ENCODE peak calls at places on chromosomes 3 and 15, in four cellular contexts. J, E, R and N are unnamed samples.

GRCh38 chr3:90016492-90017065 is 909.2 kb downstream of the EPHA3 start:
- DNase-seq in J (no peak), E (no peak), R (no peak), N (no peak)

GRCh38 chr3:57918123-57918837 is 89.9 kb upstream of the FLNB start:
- DNase-seq in J (no peak), E (peak), R (no peak), N (peak)

GRCh38 chr3:175580318-175580717 is 721.2 kb downstream of the NAALADL2 start:
- DNase-seq in J (no peak), E (no peak), R (no peak), N (no peak)

GRCh38 chr15:84889313-84889990 is 5.0 kb downstream of the SLC28A1 start:
- DNase-seq in J (peak), E (no peak), R (no peak), N (no peak)

GRCh38 chr3:188529228-188529627 is 375.3 kb downstream of the LPP start:
- DNase-seq in J (no peak), E (peak), R (no peak), N (peak)

GRCh38 chr15:41281236-41281635 is 50.2 kb downstream of the CHP1 start:
- DNase-seq in J (no peak), E (peak), R (no peak), N (peak)

GRCh38 chr3:188510366-188510765 is 356.4 kb downstream of the LPP start:
- DNase-seq in J (no peak), E (peak), R (no peak), N (peak)

GRCh38 chr3:53478166-53478830 is 16.1 kb upstream of the CACNA1D start:
- DNase-seq in J (no peak), E (no peak), R (no peak), N (no peak)

GRCh38 chr3:156150434-156151066 is 30.2 kb downstream of the KCNAB1 start:
- DNase-seq in J (peak), E (peak), R (no peak), N (peak)

GRCh38 chr3:17039579-17039978 is 154.8 kb downstream of the PLCL2 start:
- DNase-seq in J (no peak), E (peak), R (no peak), N (peak)

GRCh38 chr3:5400959-5401358 is 213.5 kb downstream of the EDEM1 start:
- DNase-seq in J (no peak), E (no peak), R (no peak), N (no peak)

GRCh38 chr3:124202754-124203153 is 210.8 kb upstream of the ROPN1 start:
- DNase-seq in J (no peak), E (no peak), R (no peak), N (no peak)

GRCh38 chr3:9627901-9628633 is 21.2 kb upstream of the MTMR14 start:
- DNase-seq in J (no peak), E (no peak), R (no peak), N (no peak)

GRCh38 chr3:34758630-34759261 is 880.6 kb upstream of the ARPP21 start:
- DNase-seq in J (no peak), E (no peak), R (no peak), N (no peak)

GRCh38 chr3:71723452-71724170 is 1.6 kb downstream of the EIF4E3 start:
- DNase-seq in J (no peak), E (no peak), R (no peak), N (no peak)

GRCh38 chr15:70378126-70379031 is 280.7 kb upstream of the TLE3 start:
- DNase-seq in J (peak), E (no peak), R (no peak), N (no peak)

GRCh38 chr15:72758195-72758594 is 25.4 kb downstream of the ADPGK start:
- DNase-seq in J (no peak), E (peak), R (peak), N (peak)

GRCh38 chr3:76203578-76203977 is 418.2 kb upstream of the ZNF717 start:
- DNase-seq in J (peak), E (no peak), R (peak), N (no peak)

GRCh38 chr3:134432236-134432635 is 53.5 kb downstream of the ANAPC13 start:
- DNase-seq in J (no peak), E (no peak), R (no peak), N (no peak)

GRCh38 chr3:168091961-168092360 is 3.8 kb downstream of the GOLIM4 start:
- DNase-seq in J (no peak), E (no peak), R (no peak), N (no peak)

GRCh38 chr3:87350367-87351199 is 74.2 kb upstream of the POU1F1 start:
- DNase-seq in J (no peak), E (peak), R (no peak), N (peak)

GRCh38 chr3:24588568-24588967 is 93.9 kb upstream of the THRB start:
- DNase-seq in J (no peak), E (no peak), R (no peak), N (no peak)

GRCh38 chr3:197490098-197490497 is 65.7 kb downstream of the BDH1 start:
- DNase-seq in J (peak), E (peak), R (no peak), N (peak)
- H2BK15ac ChIP-seq in J (no peak), E (peak), R (no peak), N (peak)

GRCh38 chr15:74040115-74040850 is 42.1 kb downstream of the GOLGA6A start:
- DNase-seq in J (peak), E (peak), R (peak), N (peak)

GRCh38 chr15:74041311-74041756 is 41.0 kb downstream of the GOLGA6A start:
- DNase-seq in J (no peak), E (no peak), R (no peak), N (no peak)

GRCh38 chr15:74043425-74044266 is 38.7 kb downstream of the GOLGA6A start:
- DNase-seq in J (no peak), E (no peak), R (no peak), N (no peak)

GRCh38 chr15:74042603-74043424 is 39.5 kb downstream of the GOLGA6A start:
- DNase-seq in J (no peak), E (no peak), R (no peak), N (no peak)

DNA sequence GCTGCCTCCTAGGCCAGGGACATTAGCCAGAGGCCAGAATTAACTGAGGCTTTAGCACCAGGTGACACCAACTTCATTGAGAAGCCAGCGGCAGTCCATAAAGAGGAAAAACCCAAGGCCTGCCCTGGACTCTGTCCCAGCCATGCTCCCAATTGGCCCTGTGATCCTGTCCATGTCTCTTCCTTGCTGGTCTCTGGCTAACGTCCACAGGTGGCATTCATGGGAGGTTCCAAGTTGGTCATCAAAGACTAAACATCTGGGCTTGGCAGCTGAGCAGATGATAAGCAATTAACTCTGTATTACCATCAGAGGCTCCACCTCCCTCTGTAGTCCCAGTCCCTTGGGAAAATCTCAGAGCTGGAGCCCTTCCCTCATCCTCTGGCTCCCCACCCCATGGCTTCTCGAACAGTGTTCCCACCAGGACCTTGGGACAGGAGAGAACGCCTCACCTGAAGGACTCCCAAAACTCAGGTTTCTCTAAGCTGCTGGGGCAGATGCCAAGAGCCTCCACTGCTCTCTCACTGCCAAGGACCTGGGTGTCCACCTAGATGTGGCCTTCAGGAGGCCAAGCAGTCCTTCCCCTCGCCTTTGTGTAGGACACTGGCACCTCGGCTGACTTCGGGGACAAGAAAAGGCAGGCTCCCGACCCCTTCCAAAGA is 40.4 kb downstream of the GOLGA6A start:
- DNase-seq in J (no peak), E (no peak), R (no peak), N (no peak)
- H2BK15ac ChIP-seq in J (no peak), E (peak), R (no peak), N (no peak)

DNA sequence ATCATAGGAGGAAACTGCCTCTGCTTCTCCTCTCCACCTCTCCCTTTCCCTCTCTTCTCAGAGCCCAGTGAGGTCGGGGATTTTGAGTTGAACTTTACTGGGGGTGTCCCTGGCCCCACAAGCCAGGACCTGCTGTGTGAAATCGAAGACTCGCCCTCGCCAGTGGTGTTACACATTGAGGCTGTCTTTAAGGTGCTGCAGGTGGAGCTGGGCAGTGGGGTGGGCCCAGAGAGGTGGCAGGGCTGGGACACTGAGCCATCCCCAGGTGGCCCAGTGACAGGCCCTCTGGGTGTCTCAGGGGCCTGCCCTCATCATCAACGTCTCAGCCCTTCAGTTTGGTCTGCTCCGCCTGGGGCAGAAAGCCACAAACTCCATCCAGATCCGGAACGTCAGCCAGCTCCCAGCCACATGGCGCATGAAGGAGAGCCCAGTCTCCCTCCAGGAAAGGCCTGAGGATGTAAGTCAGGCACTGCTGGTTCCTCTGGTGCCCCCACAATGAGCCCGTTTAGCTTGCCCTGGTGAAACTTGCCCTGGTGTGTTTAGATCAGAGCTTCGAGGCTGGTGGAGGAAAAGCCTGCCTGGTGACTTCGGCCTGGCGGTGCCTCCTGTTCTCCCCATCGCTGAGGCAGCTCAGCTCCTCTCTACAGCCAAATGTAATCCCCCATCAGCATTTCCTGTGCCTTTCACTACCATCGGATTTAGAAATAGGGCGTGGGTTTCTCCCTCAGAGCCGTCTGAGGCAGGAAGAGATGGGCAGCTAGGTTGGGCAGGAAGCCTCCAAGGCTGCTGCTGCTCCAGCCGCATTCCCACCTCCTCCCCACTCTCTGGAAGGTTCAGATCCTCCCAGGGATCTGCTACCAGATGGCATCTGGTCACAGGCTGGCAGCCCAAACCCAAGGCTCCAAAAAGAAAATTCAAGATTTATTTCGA is 39.2 kb downstream of the ACAA1 start:
- DNase-seq in J (peak), E (no peak), R (no peak), N (no peak)
- H2BK15ac ChIP-seq in J (no peak), E (no peak), R (no peak), N (no peak)

DNA sequence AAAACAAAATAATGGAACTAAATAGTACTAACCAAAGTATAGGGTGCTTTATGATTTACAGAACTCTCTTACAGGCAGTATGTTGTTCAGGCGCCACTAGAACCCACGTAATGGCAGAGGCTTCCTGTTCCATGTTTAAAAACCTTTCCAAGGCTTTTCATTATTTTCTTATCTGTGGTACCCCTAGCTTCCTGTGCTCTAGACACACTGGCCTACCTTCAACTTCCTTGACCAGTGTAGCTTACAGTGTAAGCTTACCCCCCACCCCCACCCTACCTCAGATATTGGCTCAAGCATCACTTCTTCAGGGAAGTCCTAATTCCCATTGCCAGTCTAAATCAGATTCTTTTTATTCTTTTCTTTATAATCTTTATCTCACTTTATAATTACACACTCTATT is 2.9 kb downstream of the NR2C2 start:
- DNase-seq in J (no peak), E (no peak), R (no peak), N (no peak)
- H2BK15ac ChIP-seq in J (no peak), E (no peak), R (no peak), N (no peak)

GRCh38 chr3:27532426-27532825 is 48.2 kb upstream of the SLC4A7 start:
- DNase-seq in J (no peak), E (no peak), R (no peak), N (no peak)
- H2BK15ac ChIP-seq in J (no peak), E (peak), R (peak), N (peak)

GRCh38 chr3:39166134-39166710 is 12.8 kb upstream of the CSRNP1 start:
- DNase-seq in J (no peak), E (peak), R (no peak), N (peak)

GRCh38 chr3:39166932-39167532 is 13.6 kb upstream of the CSRNP1 start:
- DNase-seq in J (no peak), E (peak), R (no peak), N (peak)

GRCh38 chr3:39168156-39168780 is 14.9 kb upstream of the CSRNP1 start:
- DNase-seq in J (no peak), E (no peak), R (no peak), N (no peak)

GRCh38 chr3:39165518-39165917 is 12.1 kb upstream of the CSRNP1 start:
- DNase-seq in J (no peak), E (no peak), R (no peak), N (peak)

GRCh38 chr3:39164414-39164813 is 11.0 kb upstream of the CSRNP1 start:
- DNase-seq in J (no peak), E (no peak), R (no peak), N (no peak)
- H2BK15ac ChIP-seq in J (no peak), E (no peak), R (no peak), N (no peak)

DNA sequence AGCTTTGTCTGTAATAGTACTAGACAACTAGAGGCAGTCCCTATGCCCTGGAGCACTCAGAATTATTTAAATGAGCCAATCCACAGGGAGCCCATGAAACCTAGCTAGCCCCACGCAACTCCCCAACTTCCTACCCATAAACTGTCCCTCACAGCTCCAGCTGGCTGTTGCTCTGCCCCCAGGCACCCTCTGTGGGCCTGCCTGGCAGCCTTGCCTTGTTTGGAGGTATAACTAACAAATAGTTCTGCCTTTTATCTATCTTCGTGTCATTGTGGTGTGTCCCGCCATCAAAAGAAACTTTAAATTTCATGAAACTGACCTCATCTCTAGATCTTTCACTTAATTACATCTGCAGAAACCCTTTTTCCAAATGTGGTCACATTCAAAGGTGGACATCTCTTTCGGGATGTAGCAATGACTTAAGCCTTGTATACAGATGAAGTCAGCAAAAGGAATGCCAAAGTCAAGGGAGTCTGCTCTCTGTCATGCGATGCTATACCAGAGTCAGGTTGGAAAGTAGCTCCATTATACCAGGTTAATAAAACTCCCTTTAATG is 1.8 kb upstream of the RTP3 start:
- DNase-seq in J (no peak), E (peak), R (no peak), N (peak)
- H2BK15ac ChIP-seq in J (no peak), E (peak), R (no peak), N (no peak)

DNA sequence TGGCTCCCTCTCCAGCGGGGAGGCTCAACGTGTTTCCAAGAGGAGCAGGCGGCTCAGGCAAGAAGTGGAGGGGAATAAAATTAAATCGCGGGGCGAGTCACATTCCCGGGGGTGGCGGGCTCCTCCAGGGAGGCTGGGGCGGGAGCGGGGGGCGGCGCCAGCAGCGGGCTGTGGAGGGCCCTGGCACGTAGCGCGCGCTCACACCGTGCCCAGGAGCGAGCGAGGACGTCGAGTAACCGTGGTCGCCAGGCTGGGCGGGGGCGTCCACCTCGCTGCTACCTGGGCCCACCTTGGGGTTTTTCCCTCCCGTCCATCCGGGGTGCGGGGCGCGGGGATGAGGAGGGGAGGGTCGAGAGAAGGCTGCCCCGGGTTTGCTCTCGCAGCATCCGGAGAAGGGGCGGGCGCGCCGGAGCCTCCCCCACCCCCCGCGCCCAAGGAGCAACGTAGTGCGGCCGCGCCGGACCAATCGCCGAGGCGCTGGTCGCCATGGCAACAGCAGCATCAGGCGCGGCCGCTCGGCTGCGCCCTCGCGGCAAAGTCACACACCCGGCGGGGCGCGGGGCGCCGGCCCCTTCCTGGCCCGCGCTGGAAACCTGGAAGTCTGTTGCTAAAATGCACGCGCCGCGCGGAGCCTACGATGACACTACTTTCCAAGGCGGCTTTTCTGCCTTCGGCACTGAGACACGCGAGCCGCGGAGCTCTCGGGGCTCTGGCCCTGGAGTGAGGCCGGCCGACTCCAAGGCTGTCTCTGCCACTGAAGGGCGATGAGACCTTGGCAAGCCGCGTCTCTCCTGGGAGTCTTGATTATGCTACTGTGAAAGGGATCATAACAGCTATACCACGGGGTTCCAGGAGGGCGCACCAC is at the start of gene IQSEC1:
- DNase-seq in J (peak), E (peak), R (no peak), N (no peak)
- H2BK15ac ChIP-seq in J (no peak), E (no peak), R (no peak), N (no peak)

DNA sequence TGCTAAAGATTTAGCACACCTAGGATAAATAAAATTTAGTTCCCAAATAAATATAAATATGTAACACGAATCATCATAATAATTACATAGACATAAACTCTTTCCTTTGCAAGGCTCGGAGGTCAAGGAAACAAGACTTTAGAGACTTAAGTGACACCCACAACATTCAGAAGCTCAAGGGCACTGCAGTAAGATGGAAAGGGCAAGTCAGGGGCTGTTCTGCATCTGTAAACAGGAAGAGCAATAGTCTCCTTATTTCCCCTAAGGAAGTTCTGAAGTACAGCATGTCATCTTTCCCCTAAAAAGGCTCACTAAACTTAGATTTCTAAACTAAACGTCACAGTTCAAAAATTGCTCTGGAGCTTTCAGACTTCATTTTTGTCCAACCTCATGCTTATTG is 26.9 kb upstream of the KBTBD8 start:
- DNase-seq in J (no peak), E (no peak), R (no peak), N (no peak)
- H2BK15ac ChIP-seq in J (no peak), E (no peak), R (no peak), N (no peak)